ENCODE peak calls at places on chromosomes 4 and X, in six cellular contexts. One of them, this sample, is unnamed.

GRCh38 chr4:112266823-112267222 is 18.9 kb downstream of the TIFA start:
- DNase-seq in endothelial cell: no peak
- DNase-seq in T-cell: no peak
- DNase-seq in fibroblast of the conjunctiva: no peak
- DNase-seq in AG04449: no peak
- DNase-seq in stimulated activated CD8-positive, alpha-beta memory T cell treated with anti-CD3 and anti-CD28 coated beads, Interleukin-4, amount 100 ng/mL, for 48 hours: no peak
- DNase-seq in this sample: no peak

GRCh38 chr4:95289028-95289634 is 259.6 kb downstream of the UNC5C start:
- DNase-seq in endothelial cell: no peak
- DNase-seq in T-cell: no peak
- DNase-seq in fibroblast of the conjunctiva: no peak
- DNase-seq in AG04449: no peak
- DNase-seq in stimulated activated CD8-positive, alpha-beta memory T cell treated with anti-CD3 and anti-CD28 coated beads, Interleukin-4, amount 100 ng/mL, for 48 hours: no peak
- DNase-seq in this sample: no peak

GRCh38 chrX:30343206-30343605 is 34.0 kb upstream of the NR0B1 start:
- DNase-seq in endothelial cell: no peak
- DNase-seq in T-cell: no peak
- DNase-seq in fibroblast of the conjunctiva: no peak
- DNase-seq in AG04449: no peak
- DNase-seq in stimulated activated CD8-positive, alpha-beta memory T cell treated with anti-CD3 and anti-CD28 coated beads, Interleukin-4, amount 100 ng/mL, for 48 hours: no peak
- DNase-seq in this sample: no peak

GRCh38 chr4:106140601-106141000 is 175.4 kb downstream of the TBCK start:
- DNase-seq in endothelial cell: no peak
- DNase-seq in T-cell: no peak
- DNase-seq in fibroblast of the conjunctiva: no peak
- DNase-seq in AG04449: no peak
- DNase-seq in stimulated activated CD8-positive, alpha-beta memory T cell treated with anti-CD3 and anti-CD28 coated beads, Interleukin-4, amount 100 ng/mL, for 48 hours: no peak
- DNase-seq in this sample: no peak

GRCh38 chr4:2079926-2080325 is 20.8 kb downstream of the NAT8L start:
- DNase-seq in endothelial cell: no peak
- DNase-seq in T-cell: no peak
- DNase-seq in fibroblast of the conjunctiva: no peak
- DNase-seq in AG04449: no peak
- DNase-seq in stimulated activated CD8-positive, alpha-beta memory T cell treated with anti-CD3 and anti-CD28 coated beads, Interleukin-4, amount 100 ng/mL, for 48 hours: no peak
- DNase-seq in this sample: no peak

GRCh38 chrX:50072110-50072509 is 128.7 kb downstream of the AKAP4 start:
- DNase-seq in endothelial cell: no peak
- DNase-seq in T-cell: no peak
- DNase-seq in fibroblast of the conjunctiva: no peak
- DNase-seq in AG04449: no peak
- DNase-seq in stimulated activated CD8-positive, alpha-beta memory T cell treated with anti-CD3 and anti-CD28 coated beads, Interleukin-4, amount 100 ng/mL, for 48 hours: no peak
- DNase-seq in this sample: no peak

GRCh38 chrX:66328950-66329596 is 165.0 kb downstream of the HEPH start:
- DNase-seq in endothelial cell: no peak
- DNase-seq in T-cell: no peak
- DNase-seq in fibroblast of the conjunctiva: no peak
- DNase-seq in AG04449: no peak
- DNase-seq in stimulated activated CD8-positive, alpha-beta memory T cell treated with anti-CD3 and anti-CD28 coated beads, Interleukin-4, amount 100 ng/mL, for 48 hours: no peak
- DNase-seq in this sample: no peak

GRCh38 chrX:71859637-71860036 is 51.0 kb upstream of the NHSL2 start:
- DNase-seq in endothelial cell: peak
- DNase-seq in T-cell: peak
- DNase-seq in fibroblast of the conjunctiva: peak
- DNase-seq in AG04449: no peak
- DNase-seq in stimulated activated CD8-positive, alpha-beta memory T cell treated with anti-CD3 and anti-CD28 coated beads, Interleukin-4, amount 100 ng/mL, for 48 hours: peak
- DNase-seq in this sample: no peak

GRCh38 chrX:44744828-44745227 is 99.0 kb upstream of the DUSP21 start:
- DNase-seq in endothelial cell: no peak
- DNase-seq in T-cell: no peak
- DNase-seq in fibroblast of the conjunctiva: no peak
- DNase-seq in AG04449: no peak
- DNase-seq in stimulated activated CD8-positive, alpha-beta memory T cell treated with anti-CD3 and anti-CD28 coated beads, Interleukin-4, amount 100 ng/mL, for 48 hours: no peak
- DNase-seq in this sample: no peak

GRCh38 chr4:7970031-7970946 is 30.6 kb upstream of the AFAP1 start:
- DNase-seq in endothelial cell: no peak
- DNase-seq in T-cell: peak
- DNase-seq in fibroblast of the conjunctiva: no peak
- DNase-seq in AG04449: no peak
- DNase-seq in stimulated activated CD8-positive, alpha-beta memory T cell treated with anti-CD3 and anti-CD28 coated beads, Interleukin-4, amount 100 ng/mL, for 48 hours: peak
- DNase-seq in this sample: no peak

GRCh38 chrX:129724767-129725166 is 14.0 kb upstream of the XPNPEP2 start:
- DNase-seq in endothelial cell: no peak
- DNase-seq in T-cell: no peak
- DNase-seq in fibroblast of the conjunctiva: no peak
- DNase-seq in AG04449: no peak
- DNase-seq in stimulated activated CD8-positive, alpha-beta memory T cell treated with anti-CD3 and anti-CD28 coated beads, Interleukin-4, amount 100 ng/mL, for 48 hours: no peak
- DNase-seq in this sample: no peak

GRCh38 chr4:16039139-16039538 is 44.7 kb downstream of the PROM1 start:
- DNase-seq in endothelial cell: no peak
- DNase-seq in T-cell: no peak
- DNase-seq in fibroblast of the conjunctiva: no peak
- DNase-seq in AG04449: no peak
- DNase-seq in stimulated activated CD8-positive, alpha-beta memory T cell treated with anti-CD3 and anti-CD28 coated beads, Interleukin-4, amount 100 ng/mL, for 48 hours: no peak
- DNase-seq in this sample: no peak

GRCh38 chr4:14168919-14169318 is 541.4 kb upstream of the BOD1L1 start:
- DNase-seq in endothelial cell: no peak
- DNase-seq in T-cell: no peak
- DNase-seq in fibroblast of the conjunctiva: peak
- DNase-seq in AG04449: peak
- DNase-seq in stimulated activated CD8-positive, alpha-beta memory T cell treated with anti-CD3 and anti-CD28 coated beads, Interleukin-4, amount 100 ng/mL, for 48 hours: no peak
- DNase-seq in this sample: peak

This sample was measured in stromal cell of bone marrow.